ENCODE peak calls at places on chromosomes 3 and 15, in nine cellular contexts. One of them, this sample, is unnamed.

GRCh38 chr3:69305011-69305410 is 80.9 kb downstream of the FRMD4B start:
- ATAC-seq in sciatic nerve: no peak
- ATAC-seq in body of pancreas: no peak
- ATAC-seq in activated T-cell treated with anti-CD3 and anti-CD28 coated beads, Interleukin-2, amount 50 U/mL, for 4 hours: peak; percentile 88
- ATAC-seq in natural killer cell: no peak
- ATAC-seq in activated CD8-positive, alpha-beta T cell treated with anti-CD3 and anti-CD28 coated beads for 36 hours: peak; percentile 79
- ATAC-seq in left cardiac atrium: peak; percentile 28
- ATAC-seq in left lobe of liver: no peak
- ATAC-seq in RWPE2: peak; percentile 39
- ATAC-seq in this sample: no peak

GRCh38 chr3:172625404-172625803 is 85.5 kb downstream of the NCEH1 start:
- ATAC-seq in sciatic nerve: no peak
- ATAC-seq in body of pancreas: no peak
- ATAC-seq in activated T-cell treated with anti-CD3 and anti-CD28 coated beads, Interleukin-2, amount 50 U/mL, for 4 hours: no peak
- ATAC-seq in natural killer cell: no peak
- ATAC-seq in activated CD8-positive, alpha-beta T cell treated with anti-CD3 and anti-CD28 coated beads for 36 hours: no peak
- ATAC-seq in left cardiac atrium: no peak
- ATAC-seq in left lobe of liver: peak; percentile 31
- ATAC-seq in RWPE2: peak; percentile 50
- ATAC-seq in this sample: no peak

GRCh38 chr15:101542306-101543025 is 53.0 kb upstream of the PCSK6 start:
- ATAC-seq in sciatic nerve: peak; percentile 49
- ATAC-seq in body of pancreas: peak; percentile 52
- ATAC-seq in activated T-cell treated with anti-CD3 and anti-CD28 coated beads, Interleukin-2, amount 50 U/mL, for 4 hours: no peak
- ATAC-seq in natural killer cell: no peak
- ATAC-seq in activated CD8-positive, alpha-beta T cell treated with anti-CD3 and anti-CD28 coated beads for 36 hours: no peak
- ATAC-seq in left cardiac atrium: peak; percentile 48
- ATAC-seq in left lobe of liver: no peak
- ATAC-seq in RWPE2: peak; percentile 20
- ATAC-seq in this sample: no peak

GRCh38 chr3:15327941-15328340 is 4.4 kb downstream of the SH3BP5 start:
- ATAC-seq in sciatic nerve: no peak
- ATAC-seq in body of pancreas: no peak
- ATAC-seq in activated T-cell treated with anti-CD3 and anti-CD28 coated beads, Interleukin-2, amount 50 U/mL, for 4 hours: no peak
- ATAC-seq in natural killer cell: no peak
- ATAC-seq in activated CD8-positive, alpha-beta T cell treated with anti-CD3 and anti-CD28 coated beads for 36 hours: peak; percentile 58
- ATAC-seq in left cardiac atrium: no peak
- ATAC-seq in left lobe of liver: no peak
- ATAC-seq in RWPE2: peak; percentile 41
- ATAC-seq in this sample: no peak

GRCh38 chr3:6097021-6097420 is 763.9 kb upstream of the GRM7 start:
- ATAC-seq in sciatic nerve: no peak
- ATAC-seq in body of pancreas: no peak
- ATAC-seq in activated T-cell treated with anti-CD3 and anti-CD28 coated beads, Interleukin-2, amount 50 U/mL, for 4 hours: no peak
- ATAC-seq in natural killer cell: no peak
- ATAC-seq in activated CD8-positive, alpha-beta T cell treated with anti-CD3 and anti-CD28 coated beads for 36 hours: no peak
- ATAC-seq in left cardiac atrium: no peak
- ATAC-seq in left lobe of liver: no peak
- ATAC-seq in RWPE2: no peak
- ATAC-seq in this sample: no peak

GRCh38 chr15:65088643-65089021 is 12.1 kb downstream of the KBTBD13 start:
- ATAC-seq in sciatic nerve: no peak
- ATAC-seq in body of pancreas: no peak
- ATAC-seq in activated T-cell treated with anti-CD3 and anti-CD28 coated beads, Interleukin-2, amount 50 U/mL, for 4 hours: no peak
- ATAC-seq in natural killer cell: no peak
- ATAC-seq in activated CD8-positive, alpha-beta T cell treated with anti-CD3 and anti-CD28 coated beads for 36 hours: no peak
- ATAC-seq in left cardiac atrium: no peak
- ATAC-seq in left lobe of liver: peak; percentile 69
- ATAC-seq in RWPE2: no peak
- ATAC-seq in this sample: no peak

GRCh38 chr15:33204087-33204486 is 9.6 kb upstream of the FMN1 start:
- ATAC-seq in sciatic nerve: no peak
- ATAC-seq in body of pancreas: no peak
- ATAC-seq in activated T-cell treated with anti-CD3 and anti-CD28 coated beads, Interleukin-2, amount 50 U/mL, for 4 hours: no peak
- ATAC-seq in natural killer cell: no peak
- ATAC-seq in activated CD8-positive, alpha-beta T cell treated with anti-CD3 and anti-CD28 coated beads for 36 hours: no peak
- ATAC-seq in left cardiac atrium: no peak
- ATAC-seq in left lobe of liver: no peak
- ATAC-seq in RWPE2: no peak
- ATAC-seq in this sample: peak; percentile 46

GRCh38 chr3:128188958-128189357 is 35.7 kb downstream of the EEFSEC start:
- ATAC-seq in sciatic nerve: no peak
- ATAC-seq in body of pancreas: no peak
- ATAC-seq in activated T-cell treated with anti-CD3 and anti-CD28 coated beads, Interleukin-2, amount 50 U/mL, for 4 hours: no peak
- ATAC-seq in natural killer cell: no peak
- ATAC-seq in activated CD8-positive, alpha-beta T cell treated with anti-CD3 and anti-CD28 coated beads for 36 hours: no peak
- ATAC-seq in left cardiac atrium: no peak
- ATAC-seq in left lobe of liver: no peak
- ATAC-seq in RWPE2: no peak
- ATAC-seq in this sample: no peak

GRCh38 chr3:66638717-66639116 is 137.9 kb upstream of the LRIG1 start:
- ATAC-seq in sciatic nerve: no peak
- ATAC-seq in body of pancreas: no peak
- ATAC-seq in activated T-cell treated with anti-CD3 and anti-CD28 coated beads, Interleukin-2, amount 50 U/mL, for 4 hours: no peak
- ATAC-seq in natural killer cell: no peak
- ATAC-seq in activated CD8-positive, alpha-beta T cell treated with anti-CD3 and anti-CD28 coated beads for 36 hours: no peak
- ATAC-seq in left cardiac atrium: no peak
- ATAC-seq in left lobe of liver: no peak
- ATAC-seq in RWPE2: no peak
- ATAC-seq in this sample: no peak

GRCh38 chr3:17077614-17078013 is 192.9 kb downstream of the PLCL2 start:
- ATAC-seq in sciatic nerve: no peak
- ATAC-seq in body of pancreas: no peak
- ATAC-seq in activated T-cell treated with anti-CD3 and anti-CD28 coated beads, Interleukin-2, amount 50 U/mL, for 4 hours: no peak
- ATAC-seq in natural killer cell: no peak
- ATAC-seq in activated CD8-positive, alpha-beta T cell treated with anti-CD3 and anti-CD28 coated beads for 36 hours: no peak
- ATAC-seq in left cardiac atrium: peak; percentile 82
- ATAC-seq in left lobe of liver: peak; percentile 47
- ATAC-seq in RWPE2: no peak
- ATAC-seq in this sample: no peak

GRCh38 chr3:128382221-128382807 is 84.4 kb downstream of the DNAJB8 start:
- ATAC-seq in sciatic nerve: no peak
- ATAC-seq in body of pancreas: peak; percentile 69
- ATAC-seq in activated T-cell treated with anti-CD3 and anti-CD28 coated beads, Interleukin-2, amount 50 U/mL, for 4 hours: no peak
- ATAC-seq in natural killer cell: no peak
- ATAC-seq in activated CD8-positive, alpha-beta T cell treated with anti-CD3 and anti-CD28 coated beads for 36 hours: no peak
- ATAC-seq in left cardiac atrium: peak; percentile 33
- ATAC-seq in left lobe of liver: peak; percentile 55
- ATAC-seq in RWPE2: no peak
- ATAC-seq in this sample: peak; percentile 4

GRCh38 chr15:76333720-76334437 is 2.7 kb upstream of the ISL2 start:
- ATAC-seq in sciatic nerve: no peak
- ATAC-seq in body of pancreas: no peak
- ATAC-seq in activated T-cell treated with anti-CD3 and anti-CD28 coated beads, Interleukin-2, amount 50 U/mL, for 4 hours: peak; percentile 24
- ATAC-seq in natural killer cell: no peak
- ATAC-seq in activated CD8-positive, alpha-beta T cell treated with anti-CD3 and anti-CD28 coated beads for 36 hours: no peak
- ATAC-seq in left cardiac atrium: no peak
- ATAC-seq in left lobe of liver: peak; percentile 20
- ATAC-seq in RWPE2: no peak
- ATAC-seq in this sample: no peak

GRCh38 chr15:35007397-35007796 is 19.3 kb upstream of the ZNF770 start:
- ATAC-seq in sciatic nerve: no peak
- ATAC-seq in body of pancreas: no peak
- ATAC-seq in activated T-cell treated with anti-CD3 and anti-CD28 coated beads, Interleukin-2, amount 50 U/mL, for 4 hours: no peak
- ATAC-seq in natural killer cell: no peak
- ATAC-seq in activated CD8-positive, alpha-beta T cell treated with anti-CD3 and anti-CD28 coated beads for 36 hours: no peak
- ATAC-seq in left cardiac atrium: no peak
- ATAC-seq in left lobe of liver: no peak
- ATAC-seq in RWPE2: no peak
- ATAC-seq in this sample: no peak

GRCh38 chr15:89221543-89221942 is at the start of gene RLBP1:
- ATAC-seq in sciatic nerve: no peak
- ATAC-seq in body of pancreas: no peak
- ATAC-seq in activated T-cell treated with anti-CD3 and anti-CD28 coated beads, Interleukin-2, amount 50 U/mL, for 4 hours: no peak
- ATAC-seq in natural killer cell: no peak
- ATAC-seq in activated CD8-positive, alpha-beta T cell treated with anti-CD3 and anti-CD28 coated beads for 36 hours: no peak
- ATAC-seq in left cardiac atrium: no peak
- ATAC-seq in left lobe of liver: no peak
- ATAC-seq in RWPE2: peak; percentile 67
- ATAC-seq in this sample: no peak

GRCh38 chr15:71743861-71744382 is 66.4 kb upstream of the NR2E3 start:
- ATAC-seq in sciatic nerve: peak; percentile 62
- ATAC-seq in body of pancreas: no peak
- ATAC-seq in activated T-cell treated with anti-CD3 and anti-CD28 coated beads, Interleukin-2, amount 50 U/mL, for 4 hours: no peak
- ATAC-seq in natural killer cell: no peak
- ATAC-seq in activated CD8-positive, alpha-beta T cell treated with anti-CD3 and anti-CD28 coated beads for 36 hours: peak; percentile 20
- ATAC-seq in left cardiac atrium: peak; percentile 30
- ATAC-seq in left lobe of liver: peak; percentile 64
- ATAC-seq in RWPE2: no peak
- ATAC-seq in this sample: peak; percentile 42

GRCh38 chr3:150844484-150844883 is 60.8 kb downstream of the MINDY4B start:
- ATAC-seq in sciatic nerve: peak; percentile 92
- ATAC-seq in body of pancreas: no peak
- ATAC-seq in activated T-cell treated with anti-CD3 and anti-CD28 coated beads, Interleukin-2, amount 50 U/mL, for 4 hours: no peak
- ATAC-seq in natural killer cell: no peak
- ATAC-seq in activated CD8-positive, alpha-beta T cell treated with anti-CD3 and anti-CD28 coated beads for 36 hours: no peak
- ATAC-seq in left cardiac atrium: no peak
- ATAC-seq in left lobe of liver: no peak
- ATAC-seq in RWPE2: peak; percentile 25
- ATAC-seq in this sample: no peak

GRCh38 chr3:132255041-132255745 is 62.0 kb upstream of the ACP3 start:
- ATAC-seq in sciatic nerve: no peak
- ATAC-seq in body of pancreas: peak; percentile 33
- ATAC-seq in activated T-cell treated with anti-CD3 and anti-CD28 coated beads, Interleukin-2, amount 50 U/mL, for 4 hours: no peak
- ATAC-seq in natural killer cell: no peak
- ATAC-seq in activated CD8-positive, alpha-beta T cell treated with anti-CD3 and anti-CD28 coated beads for 36 hours: no peak
- ATAC-seq in left cardiac atrium: peak; percentile 85
- ATAC-seq in left lobe of liver: no peak
- ATAC-seq in RWPE2: peak; percentile 90
- ATAC-seq in this sample: no peak

GRCh38 chr15:70617076-70617910 is 146.1 kb downstream of the UACA start:
- ATAC-seq in sciatic nerve: no peak
- ATAC-seq in body of pancreas: no peak
- ATAC-seq in activated T-cell treated with anti-CD3 and anti-CD28 coated beads, Interleukin-2, amount 50 U/mL, for 4 hours: no peak
- ATAC-seq in natural killer cell: no peak
- ATAC-seq in activated CD8-positive, alpha-beta T cell treated with anti-CD3 and anti-CD28 coated beads for 36 hours: no peak
- ATAC-seq in left cardiac atrium: no peak
- ATAC-seq in left lobe of liver: peak; percentile 86
- ATAC-seq in RWPE2: peak; percentile 42
- ATAC-seq in this sample: peak; percentile 88

GRCh38 chr3:72517804-72518442 is 330.3 kb downstream of the SHQ1 start:
- ATAC-seq in sciatic nerve: no peak
- ATAC-seq in body of pancreas: no peak
- ATAC-seq in activated T-cell treated with anti-CD3 and anti-CD28 coated beads, Interleukin-2, amount 50 U/mL, for 4 hours: no peak
- ATAC-seq in natural killer cell: no peak
- ATAC-seq in activated CD8-positive, alpha-beta T cell treated with anti-CD3 and anti-CD28 coated beads for 36 hours: no peak
- ATAC-seq in left cardiac atrium: no peak
- ATAC-seq in left lobe of liver: peak; percentile 24
- ATAC-seq in RWPE2: no peak
- ATAC-seq in this sample: no peak

GRCh38 chr15:47732243-47732642 is 14.9 kb downstream of the SEMA6D start:
- ATAC-seq in sciatic nerve: no peak
- ATAC-seq in body of pancreas: no peak
- ATAC-seq in activated T-cell treated with anti-CD3 and anti-CD28 coated beads, Interleukin-2, amount 50 U/mL, for 4 hours: no peak
- ATAC-seq in natural killer cell: no peak
- ATAC-seq in activated CD8-positive, alpha-beta T cell treated with anti-CD3 and anti-CD28 coated beads for 36 hours: no peak
- ATAC-seq in left cardiac atrium: no peak
- ATAC-seq in left lobe of liver: no peak
- ATAC-seq in RWPE2: no peak
- ATAC-seq in this sample: no peak

GRCh38 chr3:14203521-14204079 is 25.0 kb downstream of the LSM3 start:
- ATAC-seq in sciatic nerve: peak; percentile 83
- ATAC-seq in body of pancreas: peak; percentile 77
- ATAC-seq in activated T-cell treated with anti-CD3 and anti-CD28 coated beads, Interleukin-2, amount 50 U/mL, for 4 hours: peak; percentile 70
- ATAC-seq in natural killer cell: peak; percentile 81
- ATAC-seq in activated CD8-positive, alpha-beta T cell treated with anti-CD3 and anti-CD28 coated beads for 36 hours: peak; percentile 76
- ATAC-seq in left cardiac atrium: peak; percentile 79
- ATAC-seq in left lobe of liver: peak; percentile 79
- ATAC-seq in RWPE2: peak; percentile 53
- ATAC-seq in this sample: peak; percentile 91

GRCh38 chr15:57941816-57942215 is 123.7 kb downstream of the ALDH1A2 start:
- ATAC-seq in sciatic nerve: no peak
- ATAC-seq in body of pancreas: no peak
- ATAC-seq in activated T-cell treated with anti-CD3 and anti-CD28 coated beads, Interleukin-2, amount 50 U/mL, for 4 hours: no peak
- ATAC-seq in natural killer cell: no peak
- ATAC-seq in activated CD8-positive, alpha-beta T cell treated with anti-CD3 and anti-CD28 coated beads for 36 hours: no peak
- ATAC-seq in left cardiac atrium: no peak
- ATAC-seq in left lobe of liver: no peak
- ATAC-seq in RWPE2: no peak
- ATAC-seq in this sample: no peak

GRCh38 chr3:30073622-30074021 is 532.8 kb upstream of the TGFBR2 start:
- ATAC-seq in sciatic nerve: peak; percentile 51
- ATAC-seq in body of pancreas: no peak
- ATAC-seq in activated T-cell treated with anti-CD3 and anti-CD28 coated beads, Interleukin-2, amount 50 U/mL, for 4 hours: no peak
- ATAC-seq in natural killer cell: no peak
- ATAC-seq in activated CD8-positive, alpha-beta T cell treated with anti-CD3 and anti-CD28 coated beads for 36 hours: peak; percentile 39
- ATAC-seq in left cardiac atrium: no peak
- ATAC-seq in left lobe of liver: no peak
- ATAC-seq in RWPE2: no peak
- ATAC-seq in this sample: no peak

GRCh38 chr3:144164352-144164751 is 192.7 kb downstream of the DIPK2A start:
- ATAC-seq in sciatic nerve: no peak
- ATAC-seq in body of pancreas: no peak
- ATAC-seq in activated T-cell treated with anti-CD3 and anti-CD28 coated beads, Interleukin-2, amount 50 U/mL, for 4 hours: no peak
- ATAC-seq in natural killer cell: no peak
- ATAC-seq in activated CD8-positive, alpha-beta T cell treated with anti-CD3 and anti-CD28 coated beads for 36 hours: no peak
- ATAC-seq in left cardiac atrium: no peak
- ATAC-seq in left lobe of liver: no peak
- ATAC-seq in RWPE2: no peak
- ATAC-seq in this sample: no peak

GRCh38 chr3:33173103-33173502 is 45.5 kb downstream of the SUSD5 start:
- ATAC-seq in sciatic nerve: no peak
- ATAC-seq in body of pancreas: no peak
- ATAC-seq in activated T-cell treated with anti-CD3 and anti-CD28 coated beads, Interleukin-2, amount 50 U/mL, for 4 hours: no peak
- ATAC-seq in natural killer cell: no peak
- ATAC-seq in activated CD8-positive, alpha-beta T cell treated with anti-CD3 and anti-CD28 coated beads for 36 hours: no peak
- ATAC-seq in left cardiac atrium: peak; percentile 93
- ATAC-seq in left lobe of liver: no peak
- ATAC-seq in RWPE2: no peak
- ATAC-seq in this sample: no peak

GRCh38 chr3:121557426-121557934 is 10.3 kb upstream of the ARGFX start:
- ATAC-seq in sciatic nerve: no peak
- ATAC-seq in body of pancreas: no peak
- ATAC-seq in activated T-cell treated with anti-CD3 and anti-CD28 coated beads, Interleukin-2, amount 50 U/mL, for 4 hours: no peak
- ATAC-seq in natural killer cell: no peak
- ATAC-seq in activated CD8-positive, alpha-beta T cell treated with anti-CD3 and anti-CD28 coated beads for 36 hours: no peak
- ATAC-seq in left cardiac atrium: no peak
- ATAC-seq in left lobe of liver: no peak
- ATAC-seq in RWPE2: no peak
- ATAC-seq in this sample: no peak

GRCh38 chr3:114332342-114333179 is 38.7 kb downstream of the TIGIT start:
- ATAC-seq in sciatic nerve: no peak
- ATAC-seq in body of pancreas: no peak
- ATAC-seq in activated T-cell treated with anti-CD3 and anti-CD28 coated beads, Interleukin-2, amount 50 U/mL, for 4 hours: peak; percentile 62
- ATAC-seq in natural killer cell: no peak
- ATAC-seq in activated CD8-positive, alpha-beta T cell treated with anti-CD3 and anti-CD28 coated beads for 36 hours: peak; percentile 48
- ATAC-seq in left cardiac atrium: no peak
- ATAC-seq in left lobe of liver: no peak
- ATAC-seq in RWPE2: no peak
- ATAC-seq in this sample: no peak

GRCh38 chr15:94671845-94672524 is 440.6 kb downstream of the MCTP2 start:
- ATAC-seq in sciatic nerve: peak; percentile 76
- ATAC-seq in body of pancreas: no peak
- ATAC-seq in activated T-cell treated with anti-CD3 and anti-CD28 coated beads, Interleukin-2, amount 50 U/mL, for 4 hours: no peak
- ATAC-seq in natural killer cell: no peak
- ATAC-seq in activated CD8-positive, alpha-beta T cell treated with anti-CD3 and anti-CD28 coated beads for 36 hours: no peak
- ATAC-seq in left cardiac atrium: no peak
- ATAC-seq in left lobe of liver: peak; percentile 22
- ATAC-seq in RWPE2: no peak
- ATAC-seq in this sample: no peak

GRCh38 chr15:41946970-41947369 is 25.4 kb downstream of the EHD4 start:
- ATAC-seq in sciatic nerve: no peak
- ATAC-seq in body of pancreas: no peak
- ATAC-seq in activated T-cell treated with anti-CD3 and anti-CD28 coated beads, Interleukin-2, amount 50 U/mL, for 4 hours: no peak
- ATAC-seq in natural killer cell: no peak
- ATAC-seq in activated CD8-positive, alpha-beta T cell treated with anti-CD3 and anti-CD28 coated beads for 36 hours: no peak
- ATAC-seq in left cardiac atrium: peak; percentile 45
- ATAC-seq in left lobe of liver: no peak
- ATAC-seq in RWPE2: peak; percentile 71
- ATAC-seq in this sample: no peak

GRCh38 chr3:59771760-59772159 is 721.9 kb upstream of the CFAP20DC start:
- ATAC-seq in sciatic nerve: no peak
- ATAC-seq in body of pancreas: no peak
- ATAC-seq in activated T-cell treated with anti-CD3 and anti-CD28 coated beads, Interleukin-2, amount 50 U/mL, for 4 hours: no peak
- ATAC-seq in natural killer cell: no peak
- ATAC-seq in activated CD8-positive, alpha-beta T cell treated with anti-CD3 and anti-CD28 coated beads for 36 hours: peak; percentile 56
- ATAC-seq in left cardiac atrium: peak; percentile 66
- ATAC-seq in left lobe of liver: no peak
- ATAC-seq in RWPE2: peak; percentile 83
- ATAC-seq in this sample: no peak

GRCh38 chr3:38029400-38030125 is at the start of gene PLCD1:
- ATAC-seq in sciatic nerve: peak; percentile 73
- ATAC-seq in body of pancreas: peak; percentile 10
- ATAC-seq in activated T-cell treated with anti-CD3 and anti-CD28 coated beads, Interleukin-2, amount 50 U/mL, for 4 hours: no peak
- ATAC-seq in natural killer cell: peak; percentile 6
- ATAC-seq in activated CD8-positive, alpha-beta T cell treated with anti-CD3 and anti-CD28 coated beads for 36 hours: no peak
- ATAC-seq in left cardiac atrium: peak; percentile 53
- ATAC-seq in left lobe of liver: peak; percentile 13
- ATAC-seq in RWPE2: peak; percentile 7
- ATAC-seq in this sample: peak; percentile 57

This sample was measured in SK-N-SH treated with all-trans-retinoic acid at 6 μM for 48 hours.